ENCODE peak calls at places on chromosome 2, in six cellular contexts. W is AG08396; V is GM23248; Y is stimulated activated CD4-positive, alpha-beta T cell treated with anti-CD3 and anti-CD28 coated beads, TNF-alpha, amount 100 ng/mL, for 24 hours; Q is HCT116; A is spleen. D is an unnamed sample.

GRCh38 chr2:168751104-168751768 is 51.2 kb upstream of the NOSTRIN start:
- DNase-seq in Y (peak), W (no peak), V (no peak), Q (no peak), A (no peak), D (no peak)

GRCh38 chr2:113324684-113325160 is 46.0 kb upstream of the PAX8 start:
- DNase-seq in Q (peak), W (peak), Y (peak), V (peak), A (no peak), D (no peak)

GRCh38 chr2:231556981-231557380 is 26.7 kb upstream of the NMUR1 start:
- DNase-seq in W (no peak), Q (no peak), A (peak), V (no peak), Y (no peak), D (no peak)

GRCh38 chr2:233982421-233983121 is 65.4 kb downstream of the TRPM8 start:
- DNase-seq in Q (no peak), W (peak), V (peak), Y (no peak), A (no peak), D (no peak)

GRCh38 chr2:242098445-242099128 is 229.1 kb downstream of the RTP5 start:
- DNase-seq in A (no peak), W (peak), Y (no peak), V (peak), Q (no peak), D (no peak)

GRCh38 chr2:129741165-129741564 is 238.3 kb upstream of the RAB6C start:
- DNase-seq in V (no peak), Y (no peak), A (no peak), Q (no peak), W (no peak), D (no peak)

GRCh38 chr2:218329027-218329825 is 27.4 kb upstream of the CATIP start:
- DNase-seq in V (no peak), Y (no peak), A (no peak), W (no peak), Q (no peak), D (no peak)

GRCh38 chr2:122255924-122256323 is 500.5 kb downstream of the TSN start:
- DNase-seq in A (no peak), V (no peak), W (no peak), Y (no peak), Q (no peak), D (no peak)

GRCh38 chr2:208352644-208353567 is 53.7 kb upstream of the PTH2R start:
- DNase-seq in A (no peak), V (no peak), W (no peak), Q (no peak), Y (no peak), D (no peak)

GRCh38 chr2:38466849-38467767 is 90.0 kb upstream of the ATL2 start:
- DNase-seq in A (no peak), V (no peak), Q (no peak), Y (no peak), W (no peak), D (no peak)

GRCh38 chr2:111694690-111695089 is 189.3 kb downstream of the ANAPC1 start:
- DNase-seq in Q (no peak), V (peak), A (no peak), W (peak), Y (no peak), D (peak)

GRCh38 chr2:85213404-85213803 is 80.2 kb downstream of the TCF7L1 start:
- DNase-seq in Y (no peak), W (no peak), A (no peak), Q (no peak), V (no peak), D (no peak)

GRCh38 chr2:12120281-12121150 is 374.1 kb downstream of the LPIN1 start:
- DNase-seq in Q (no peak), V (peak), W (no peak), Y (no peak), A (no peak), D (no peak)

GRCh38 chr2:232999354-232999753 is 13.7 kb downstream of the NGEF start:
- DNase-seq in V (peak), Q (no peak), W (no peak), A (peak), Y (no peak), D (peak)

GRCh38 chr2:176151199-176152099 is at the start of gene HOXD4:
- DNase-seq in W (no peak), A (no peak), V (no peak), Y (no peak), Q (no peak), D (no peak)

GRCh38 chr2:1010373-1011017 is 59.8 kb downstream of the SNTG2 start:
- DNase-seq in W (no peak), V (no peak), Y (no peak), Q (no peak), A (no peak), D (no peak)

GRCh38 chr2:105886680-105887079 is 142.0 kb downstream of the NCK2 start:
- DNase-seq in A (no peak), Q (no peak), Y (no peak), W (no peak), V (no peak), D (no peak)

GRCh38 chr2:191478754-191479679 is 198.9 kb upstream of the NABP1 start:
- DNase-seq in V (peak), Y (no peak), W (peak), Q (no peak), A (no peak), D (no peak)

GRCh38 chr2:175844169-175844568 is 157.9 kb downstream of the LNPK start:
- DNase-seq in W (peak), Q (peak), V (peak), A (no peak), Y (no peak), D (no peak)

GRCh38 chr2:171347591-171348032 is 86.2 kb downstream of the METTL8 start:
- DNase-seq in Q (peak), W (peak), V (peak), Y (no peak), A (no peak), D (no peak)

GRCh38 chr2:190097115-190097514 is 34.6 kb upstream of the MSTN start:
- DNase-seq in Y (no peak), Q (no peak), W (no peak), A (no peak), V (no peak), D (no peak)

GRCh38 chr2:18987592-18988073 is 370.8 kb downstream of the OSR1 start:
- DNase-seq in A (no peak), Q (peak), Y (no peak), V (peak), W (peak), D (peak)

GRCh38 chr2:110770308-110770695 is 37.9 kb downstream of the ACOXL start:
- DNase-seq in V (no peak), A (no peak), Q (no peak), W (no peak), Y (no peak), D (no peak)

GRCh38 chr2:130797493-130798435 is 39.0 kb upstream of the ARHGEF4 start:
- DNase-seq in W (peak), V (peak), A (peak), Q (peak), Y (peak), D (peak)

GRCh38 chr2:224039080-224039769 is at the start of gene SERPINE2:
- DNase-seq in A (peak), Y (peak), V (peak), Q (peak), W (peak), D (peak)

GRCh38 chr2:153059338-153060052 is 341.1 kb downstream of the ARL6IP6 start:
- DNase-seq in Q (peak), A (no peak), W (no peak), Y (no peak), V (peak), D (no peak)

GRCh38 chr2:226618875-226619605 is 180.6 kb downstream of the IRS1 start:
- DNase-seq in V (peak), Y (no peak), A (no peak), Q (peak), W (no peak), D (no peak)

D was measured in posterior vena cava.